ENCODE peak calls at places on chromosomes 2 and 18, in eight cellular contexts. J, X, G, V, O, F, B and N are unnamed samples.

GRCh38 chr2:130764821-130765115 is 9.4 kb downstream of the AMER3 start:
- DNase-seq in X (no peak), F (no peak), J (no peak), O (no peak), V (no peak), G (no peak), B (no peak), N (no peak)

GRCh38 chr18:2173464-2173863 is 397.8 kb downstream of the METTL4 start:
- DNase-seq in V (peak; percentile 23), O (no peak), J (no peak), G (no peak), B (no peak), F (peak; percentile 57), X (no peak), N (peak; percentile 12)

GRCh38 chr18:48295586-48296311 is 113.4 kb downstream of the ZBTB7C start:
- DNase-seq in B (no peak), J (no peak), X (peak; percentile 3), G (no peak), O (peak; percentile 15), F (peak; percentile 16), V (no peak), N (no peak)

GRCh38 chr18:24138281-24138883 is 480 bp upstream of the CABYR start:
- DNase-seq in G (no peak), X (no peak), J (no peak), F (no peak), V (no peak), B (no peak), O (no peak), N (no peak)

GRCh38 chr2:94875064-94875819 is 4.0 kb downstream of the TEKT4 start:
- DNase-seq in X (no peak), O (no peak), J (no peak), B (no peak), F (no peak), V (no peak), G (no peak), N (no peak)

GRCh38 chr2:42224422-42225067 is 55.4 kb downstream of the EML4 start:
- DNase-seq in X (no peak), F (no peak), B (no peak), J (no peak), G (no peak), O (no peak), V (no peak), N (no peak)

GRCh38 chr18:27808678-27809077 is 368.3 kb downstream of the CDH2 start:
- DNase-seq in F (no peak), O (no peak), X (no peak), G (no peak), J (no peak), V (no peak), B (no peak), N (no peak)

GRCh38 chr2:165793779-165794519 is at the start of gene GALNT3:
- DNase-seq in G (peak; percentile 94), F (peak; percentile 21), B (no peak), J (peak; percentile 64), X (no peak), V (peak; percentile 46), O (peak; percentile 93), N (peak; percentile 39)

GRCh38 chr2:59032469-59032868 is 791.3 kb upstream of the FANCL start:
- DNase-seq in F (no peak), V (no peak), X (no peak), J (no peak), B (no peak), O (no peak), G (no peak), N (no peak)

GRCh38 chr2:8872821-8873432 is 35.5 kb upstream of the KIDINS220 start:
- DNase-seq in O (no peak), G (no peak), B (peak; percentile 61), X (peak; percentile 61), J (peak; percentile 50), F (no peak), V (no peak), N (peak; percentile 12)

GRCh38 chr2:179837408-179837807 is 24.0 kb downstream of the ZNF385B start:
- DNase-seq in B (no peak), V (no peak), X (peak; percentile 52), F (no peak), J (no peak), G (no peak), O (no peak), N (peak; percentile 65)

GRCh38 chr2:206642075-206643025 is at the start of gene FAM237A:
- DNase-seq in V (peak; percentile 60), J (peak; percentile 4), G (no peak), X (peak; percentile 21), B (no peak), O (no peak), F (peak; percentile 49), N (peak; percentile 50)

GRCh38 chr18:32742620-32743019 is 30.2 kb downstream of the KLHL14 start:
- DNase-seq in X (no peak), J (no peak), F (no peak), B (no peak), G (no peak), V (no peak), O (no peak), N (no peak)

GRCh38 chr2:179410552-179411356 is 146.1 kb upstream of the SESTD1 start:
- DNase-seq in V (peak; percentile 72), G (peak; percentile 16), B (peak; percentile 13), X (peak; percentile 77), F (no peak), O (no peak), J (peak; percentile 60), N (peak; percentile 69)

GRCh38 chr2:136407113-136407951 is 289.4 kb upstream of the CXCR4 start:
- DNase-seq in F (no peak), X (no peak), G (no peak), O (no peak), B (no peak), V (no peak), J (no peak), N (no peak)

DNA sequence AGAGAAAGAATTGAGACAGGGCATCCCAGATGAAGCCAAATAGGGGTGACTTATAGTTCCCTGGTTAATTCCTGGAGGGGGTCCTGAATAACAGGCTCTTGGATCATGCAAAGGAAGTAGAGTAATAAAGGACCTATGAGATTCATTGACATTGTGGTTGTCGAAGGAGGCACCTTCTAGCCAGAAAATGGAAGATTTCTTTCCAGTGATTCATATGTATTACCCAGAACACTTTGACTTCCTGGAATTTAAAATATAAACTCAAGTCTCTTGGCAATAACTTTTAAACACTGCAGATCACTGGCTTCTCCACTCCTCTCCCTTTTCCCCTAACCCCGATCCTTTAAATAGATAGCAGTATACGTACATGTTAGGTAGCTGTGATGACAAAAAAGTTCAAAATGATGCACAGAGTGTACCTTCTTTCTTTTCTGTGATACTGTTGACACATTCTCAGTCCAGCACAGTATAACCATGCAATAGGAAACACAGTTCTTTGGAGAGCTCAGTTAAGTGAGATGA is 211.8 kb downstream of the LTBP1 start:
- DNase-seq in O (no peak), X (no peak), V (no peak), G (no peak), J (no peak), B (no peak), F (no peak), N (no peak)
- TF ChIP-seq POLR2A in O (no peak), X (no peak), V (no peak), G (no peak), J (no peak), B (no peak), F (no peak), N (no peak)

DNA sequence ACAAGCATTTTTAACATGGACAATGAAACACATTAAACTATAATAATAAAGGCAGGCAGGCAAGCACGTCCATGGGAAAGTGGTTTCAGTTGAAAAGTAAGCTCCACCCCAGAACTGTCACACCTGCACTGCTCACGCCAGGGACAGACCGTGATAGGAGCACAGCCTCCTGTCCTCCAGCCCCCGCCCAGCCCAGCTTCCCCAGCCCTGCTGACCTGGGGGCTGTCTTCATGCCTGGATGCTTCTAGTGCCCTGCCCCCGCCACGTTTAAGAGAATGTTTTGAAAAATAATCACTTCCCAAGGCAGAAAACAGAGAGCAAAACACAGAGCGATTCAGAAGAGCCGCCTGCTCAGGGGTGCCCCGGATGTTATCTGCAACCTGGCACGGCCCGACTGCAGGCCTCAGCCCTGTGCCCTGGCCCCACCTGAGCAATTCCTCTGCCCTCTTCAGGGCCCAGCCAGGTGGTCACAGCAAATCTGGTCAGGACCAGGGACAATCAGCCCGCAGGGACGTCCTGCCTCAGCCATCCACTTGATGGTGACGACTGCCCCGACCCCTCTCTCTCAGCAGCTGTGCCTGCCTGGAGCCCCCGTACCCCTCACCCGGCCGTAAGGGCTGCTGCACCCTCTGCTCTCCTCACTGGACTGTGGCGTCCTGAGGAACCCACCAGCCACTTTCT is 30.4 kb downstream of the ADI1 start:
- DNase-seq in F (no peak), V (no peak), J (no peak), G (no peak), O (no peak), X (no peak), B (no peak), N (no peak)
- H3K27ac ChIP-seq in F (no peak overlapping the region), V (no peak overlapping the region), J (no peak overlapping the region), G (no peak overlapping the region), O (no peak overlapping the region), X (no peak overlapping the region), B (no peak overlapping the region), N (no peak overlapping the region)

DNA sequence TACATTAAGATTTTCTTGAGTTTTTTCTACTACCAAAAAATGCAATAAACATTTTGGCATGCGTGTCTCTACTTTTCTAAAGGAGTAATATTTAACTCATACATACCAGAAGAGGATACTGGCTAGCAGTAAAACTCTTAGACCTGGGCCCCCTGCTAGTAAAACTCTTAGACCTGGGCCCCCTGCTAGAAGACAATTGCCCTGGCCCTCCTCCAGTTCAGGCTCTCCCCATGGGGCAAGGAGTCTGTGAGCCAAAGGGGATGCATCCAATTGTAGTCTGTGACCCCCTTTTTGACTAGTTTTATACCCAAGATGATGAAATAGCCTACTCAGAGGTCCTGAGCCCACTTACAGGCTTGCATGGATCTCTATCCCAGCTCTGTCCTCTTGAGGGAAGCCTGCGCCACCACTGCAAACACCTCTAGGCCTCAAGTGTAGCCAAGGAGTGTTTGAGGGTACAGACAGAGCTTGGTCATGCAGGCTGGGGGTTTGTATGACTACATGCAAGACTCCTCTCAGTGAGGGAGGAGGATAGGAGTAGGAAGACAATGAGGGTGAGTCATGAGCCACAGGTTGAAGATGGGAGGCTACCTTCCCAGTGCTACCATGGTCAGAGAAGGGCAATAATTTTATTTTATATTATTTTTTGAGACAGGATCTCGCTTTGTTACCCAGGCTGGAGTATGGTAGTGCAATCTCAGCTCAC is 45.2 kb upstream of the PGAP1 start:
- DNase-seq in G (no peak), J (no peak), B (no peak), V (no peak), O (no peak), X (no peak), F (no peak), N (no peak)
- H3K9me3 ChIP-seq in G (no peaks in the 10 kb centered on the region), J (no peaks in the 10 kb centered on the region), B (no peaks in the 10 kb centered on the region), V (no peaks in the 10 kb centered on the region), O (no peaks in the 10 kb centered on the region), X (no peaks in the 10 kb centered on the region), F (no peaks in the 10 kb centered on the region), N (no peaks in the 10 kb centered on the region)

DNA sequence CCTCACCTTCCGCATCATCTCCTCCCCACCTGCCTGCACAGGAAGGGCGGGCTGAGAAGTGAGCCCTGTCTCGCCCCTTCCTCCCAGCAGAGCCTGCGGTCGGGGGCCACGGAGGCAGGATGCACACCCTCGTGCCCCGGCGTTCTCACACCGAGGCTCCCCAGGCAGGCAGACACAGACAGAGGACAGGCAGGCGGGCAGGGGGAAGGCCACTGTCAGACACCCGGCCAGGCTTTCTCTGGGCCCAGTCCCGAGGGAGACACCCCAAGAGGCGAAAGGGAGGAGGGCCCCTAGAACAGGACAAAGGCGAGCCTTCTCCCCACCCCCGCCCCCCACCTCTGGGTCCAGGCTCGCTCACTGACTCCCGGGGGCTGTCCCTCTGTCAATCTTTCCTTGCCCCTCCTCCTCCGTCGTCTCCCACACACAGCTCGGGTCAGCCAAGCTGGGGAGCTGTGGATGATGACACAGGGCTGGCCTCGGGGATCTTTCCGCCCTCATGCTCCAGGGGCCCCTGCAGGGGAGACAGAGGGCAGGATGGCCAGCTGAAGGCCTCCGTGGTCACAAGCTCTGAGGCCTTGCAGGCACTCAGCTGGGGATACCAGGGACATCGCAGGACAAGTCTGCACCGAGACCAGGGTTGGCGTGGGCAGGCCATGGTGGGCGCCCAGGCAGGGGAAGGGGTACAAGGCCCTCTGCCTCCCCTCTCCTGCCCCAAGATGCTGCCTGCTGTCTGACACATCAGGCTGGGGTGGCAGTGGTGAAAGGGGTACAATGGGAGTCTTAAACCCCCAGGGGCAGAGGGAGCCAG is 24.9 kb downstream of the BIN1 start:
- DNase-seq in X (no peak), J (no peak), V (no peak), O (no peak), F (no peak), G (peak; percentile 61), B (no peak), N (no peak)
- TF ChIP-seq POLR2A in X (no peak), J (no peak), V (no peak), O (no peak), F (no peak), G (peak; percentile 16), B (no peak), N (no peak)